ENCODE peak calls at places on chromosomes 16 and 17, in ten cellular contexts. Z, R, F, M, K, D, A, Q, J and S are unnamed samples.

GRCh38 chr17:9173386-9173983 is 152.2 kb downstream of the NTN1 start:
- DNase-seq in J (no peak), K (no peak), M (no peak), Z (no peak), A (no peak), R (no peak), D (no peak), F (no peak), Q (no peak), S (no peak)

GRCh38 chr17:69314246-69315030 is 12.5 kb downstream of the ABCA5 start:
- DNase-seq in Z (no peak), R (no peak), J (no peak), K (no peak), D (no peak), F (no peak), M (no peak), A (no peak), Q (no peak), S (no peak)

GRCh38 chr16:47928008-47928407 is 227.8 kb downstream of the ABCC12 start:
- DNase-seq in R (no peak), Z (no peak), M (no peak), J (peak; percentile 65), F (no peak), D (no peak), A (no peak), Q (no peak), K (no peak), S (no peak)

GRCh38 chr16:28610595-28611270 is 889 bp upstream of the SULT1A1 start:
- DNase-seq in M (no peak), D (no peak), J (peak; percentile 56), F (no peak), Z (no peak), Q (no peak), A (no peak), K (no peak), R (no peak), S (no peak)

GRCh38 chr16:75219838-75220237 is 1.1 kb downstream of the CTRB1 start:
- DNase-seq in M (no peak), D (no peak), A (no peak), Z (no peak), Q (no peak), J (no peak), F (no peak), R (no peak), K (no peak), S (peak; percentile 28)

GRCh38 chr16:253833-254232 is 19.2 kb downstream of the FAM234A start:
- DNase-seq in F (peak; percentile 14), D (no peak), Q (no peak), R (no peak), M (no peak), Z (no peak), K (no peak), J (no peak), A (no peak), S (no peak)

GRCh38 chr17:78438694-78439325 is 60.4 kb downstream of the PGS1 start:
- DNase-seq in F (no peak), Z (no peak), D (no peak), K (no peak), M (no peak), Q (no peak), J (no peak), A (no peak), R (no peak), S (no peak)

GRCh38 chr17:20774472-20775135 is 195.1 kb downstream of the CDRT15L2 start:
- DNase-seq in Z (no peak), R (no peak), J (peak; percentile 5), Q (no peak), K (no peak), M (no peak), F (no peak), A (no peak), D (no peak), S (no peak)

GRCh38 chr16:46649571-46649970 is 28.4 kb upstream of the SHCBP1 start:
- DNase-seq in R (peak; percentile 33), Q (no peak), M (no peak), J (no peak), F (no peak), D (no peak), Z (peak; percentile 64), A (no peak), K (no peak), S (no peak)

GRCh38 chr17:28388106-28388505 is 16.6 kb downstream of the SARM1 start:
- DNase-seq in A (no peak), R (no peak), F (no peak), M (no peak), Q (no peak), D (no peak), Z (no peak), K (no peak), J (no peak), S (no peak)

GRCh38 chr17:49051269-49051668 is 54.1 kb downstream of the IGF2BP1 start:
- DNase-seq in Q (no peak), M (no peak), D (no peak), J (peak; percentile 80), F (no peak), Z (no peak), A (no peak), R (no peak), K (no peak), S (no peak)

GRCh38 chr17:74842146-74842598 is 17.5 kb downstream of the GRIN2C start:
- DNase-seq in K (no peak), J (peak; percentile 63), D (peak; percentile 46), A (no peak), R (no peak), Z (no peak), M (no peak), Q (no peak), F (no peak), S (no peak)

GRCh38 chr17:29107933-29108805 is 65.2 kb downstream of the PIPOX start:
- DNase-seq in M (no peak), D (no peak), R (no peak), Z (no peak), F (no peak), K (no peak), A (peak; percentile 74), J (no peak), Q (peak; percentile 62), S (peak; percentile 30)

GRCh38 chr17:56835259-56835575 is 1.3 kb downstream of the DGKE start:
- DNase-seq in R (no peak), K (no peak), A (no peak), F (no peak), Z (no peak), Q (no peak), J (no peak), D (no peak), M (no peak), S (no peak)

GRCh38 chr16:30710971-30711370 is 12.0 kb downstream of the SRCAP start:
- DNase-seq in F (no peak), M (no peak), A (no peak), J (no peak), Q (no peak), D (no peak), K (no peak), Z (no peak), R (no peak), S (no peak)

GRCh38 chr16:23016372-23016771 is 132.9 kb downstream of the USP31 start:
- DNase-seq in Q (no peak), Z (no peak), M (no peak), A (no peak), J (no peak), F (no peak), R (no peak), K (no peak), D (no peak), S (no peak)

GRCh38 chr16:89145406-89146161 is 26.0 kb upstream of the CDH15 start:
- DNase-seq in K (no peak), D (no peak), A (no peak), R (no peak), Z (no peak), J (no peak), F (no peak), M (no peak), Q (no peak), S (no peak)

GRCh38 chr16:88848557-88848956 is 8.2 kb downstream of the GALNS start:
- DNase-seq in K (no peak), F (no peak), M (no peak), A (no peak), R (no peak), J (no peak), Z (no peak), D (no peak), Q (no peak), S (no peak)

GRCh38 chr16:11681526-11681925 is 13.3 kb downstream of the SNN start:
- DNase-seq in K (no peak), A (no peak), Q (no peak), F (no peak), Z (no peak), R (no peak), M (no peak), D (no peak), J (no peak), S (no peak)

GRCh38 chr17:71709974-71710373 is 410.8 kb upstream of the SOX9 start:
- DNase-seq in A (no peak), Q (no peak), Z (no peak), K (no peak), M (no peak), R (no peak), D (no peak), F (no peak), J (no peak), S (no peak)

GRCh38 chr16:66662445-66663194 is 33.9 kb downstream of the CMTM4 start:
- DNase-seq in R (no peak), D (peak; percentile 41), M (no peak), F (no peak), Z (no peak), J (no peak), Q (peak; percentile 14), K (peak; percentile 18), A (no peak), S (no peak)

GRCh38 chr16:10949424-10949970 is 5.1 kb downstream of the CLEC16A start:
- DNase-seq in Q (peak; percentile 62), F (peak; percentile 76), K (no peak), Z (no peak), D (peak; percentile 38), R (no peak), J (peak; percentile 94), A (no peak), M (peak; percentile 47), S (peak; percentile 38)

GRCh38 chr17:57355090-57355859 is 99.0 kb downstream of the MSI2 start:
- DNase-seq in M (no peak), J (peak; percentile 42), D (no peak), R (no peak), F (no peak), Z (no peak), Q (no peak), K (no peak), A (no peak), S (no peak)

GRCh38 chr17:1180958-1181768 is 1.4 kb upstream of the ABR start:
- DNase-seq in Q (no peak), K (no peak), Z (no peak), F (peak; percentile 88), M (no peak), D (no peak), A (no peak), R (peak; percentile 75), J (peak; percentile 91), S (no peak)

GRCh38 chr17:59601130-59601529 is 18.6 kb upstream of the CLTC start:
- DNase-seq in J (no peak), Z (no peak), A (no peak), Q (no peak), F (no peak), R (no peak), D (no peak), M (no peak), K (no peak), S (no peak)

GRCh38 chr17:61467416-61468262 is 15.4 kb downstream of the TBX4 start:
- DNase-seq in F (no peak), R (no peak), Z (no peak), Q (peak; percentile 79), D (peak; percentile 59), M (no peak), J (peak; percentile 96), K (no peak), A (no peak), S (no peak)

GRCh38 chr16:14004719-14005315 is 66.3 kb upstream of the MRTFB start:
- DNase-seq in M (no peak), Q (no peak), D (peak; percentile 11), K (no peak), Z (no peak), A (no peak), R (no peak), F (no peak), J (no peak), S (no peak)

GRCh38 chr17:83152745-83153611 is 73.6 kb downstream of the METRNL start:
- DNase-seq in R (no peak), Z (peak; percentile 73), M (no peak), F (no peak), A (no peak), D (no peak), J (peak; percentile 40), K (peak; percentile 38), Q (no peak), S (no peak)